ENCODE peak calls at places on chromosomes 6 and 20, in six cellular contexts. C is stimulated activated CD4-positive, alpha-beta T cell treated with anti-CD3 and anti-CD28 coated beads, Interleukin-1b, Interleukin-23, amount 100 ng/mL, for 24 hours; X is fibroblast of pulmonary artery; J is NCI-H1092 treated with DMSO at 0.1 percent for 48 hours; R is fibroblast of the aortic adventitia; W is KG1. G is an unnamed sample.

GRCh38 chr20:44031822-44032582 is 117.3 kb downstream of the TOX2 start:
- DNase-seq in C (no peak), X (no peak), J (no peak), R (no peak), W (no peak), G (no peak)

GRCh38 chr6:111583221-111583620 is 22.5 kb downstream of the TRAF3IP2 start:
- DNase-seq in C (no peak), X (no peak), J (no peak), R (no peak), W (no peak), G (no peak)

GRCh38 chr6:167750956-167751358 is 75.8 kb upstream of the AFDN start:
- DNase-seq in C (no peak), X (no peak), J (no peak), R (no peak), W (no peak), G (no peak)

GRCh38 chr6:107716688-107717089 is 107.4 kb downstream of the SCML4 start:
- DNase-seq in C (peak), X (peak), J (no peak), R (no peak), W (peak), G (no peak)

GRCh38 chr6:53179961-53180651 is 31.5 kb upstream of the GCM1 start:
- DNase-seq in C (no peak), X (peak), J (peak), R (peak), W (no peak), G (peak)

GRCh38 chr20:651713-652610 is 1.0 kb downstream of the SRXN1 start:
- DNase-seq in C (no peak), X (no peak), J (no peak), R (no peak), W (no peak), G (peak)

GRCh38 chr6:55108469-55109130 is 65.7 kb upstream of the HCRTR2 start:
- DNase-seq in C (no peak), X (no peak), J (no peak), R (no peak), W (no peak), G (peak)

GRCh38 chr20:23248524-23248923 is 102.1 kb upstream of the NXT1 start:
- DNase-seq in C (no peak), X (no peak), J (no peak), R (no peak), W (no peak), G (no peak)

GRCh38 chr6:87139236-87139635 is 16.1 kb upstream of the ZNF292 start:
- DNase-seq in C (no peak), X (peak), J (peak), R (peak), W (no peak), G (peak)

GRCh38 chr20:25586877-25587276 is 1.5 kb upstream of the NINL start:
- DNase-seq in C (no peak), X (no peak), J (no peak), R (no peak), W (no peak), G (no peak)

GRCh38 chr20:36206068-36206467 is 30.2 kb upstream of the AAR2 start:
- DNase-seq in C (no peak), X (no peak), J (no peak), R (no peak), W (no peak), G (no peak)

GRCh38 chr6:56173228-56173627 is 74.2 kb downstream of the COL21A1 start:
- DNase-seq in C (no peak), X (no peak), J (no peak), R (no peak), W (no peak), G (no peak)

GRCh38 chr20:5297280-5298004 is 19.3 kb downstream of the PROKR2 start:
- DNase-seq in C (no peak), X (no peak), J (no peak), R (peak), W (no peak), G (no peak)

GRCh38 chr20:2671977-2672376 is 8.0 kb upstream of the IDH3B start:
- DNase-seq in C (no peak), X (no peak), J (no peak), R (no peak), W (no peak), G (no peak)

GRCh38 chr20:62411479-62412193 is 4.6 kb upstream of the CABLES2 start:
- DNase-seq in C (no peak), X (no peak), J (peak), R (no peak), W (no peak), G (no peak)

GRCh38 chr20:63123326-63123725 is 92.6 kb downstream of the YTHDF1 start:
- DNase-seq in C (no peak), X (no peak), J (no peak), R (no peak), W (no peak), G (no peak)

GRCh38 chr6:81383472-81383871 is 369.0 kb downstream of the TENT5A start:
- DNase-seq in C (no peak), X (no peak), J (no peak), R (no peak), W (no peak), G (no peak)

GRCh38 chr20:3330046-3330741 is 77.3 kb downstream of the DNAAF9 start:
- DNase-seq in C (no peak), X (peak), J (no peak), R (peak), W (no peak), G (peak)

GRCh38 chr20:50930139-50931047 is 844 bp downstream of the ADNP start:
- DNase-seq in C (no peak), X (no peak), J (peak), R (no peak), W (no peak), G (peak)

GRCh38 chr6:94026575-94026974 is 607.2 kb upstream of the EPHA7 start:
- DNase-seq in C (no peak), X (no peak), J (no peak), R (no peak), W (no peak), G (no peak)

GRCh38 chr6:151209071-151209831 is 30.5 kb upstream of the AKAP12 start:
- DNase-seq in C (no peak), X (peak), J (peak), R (peak), W (no peak), G (peak)

GRCh38 chr20:31820228-31820627 is 1.1 kb downstream of the MYLK2 start:
- DNase-seq in C (no peak), X (no peak), J (no peak), R (no peak), W (no peak), G (no peak)

GRCh38 chr6:32982702-32983492 is 14.5 kb downstream of the BRD2 start:
- DNase-seq in C (no peak), X (no peak), J (peak), R (no peak), W (no peak), G (peak)

GRCh38 chr6:5501837-5502236 is 240.5 kb downstream of the FARS2 start:
- DNase-seq in C (no peak), X (no peak), J (peak), R (no peak), W (no peak), G (no peak)

GRCh38 chr6:156662025-156662445 is 115.1 kb upstream of the ARID1B start:
- DNase-seq in C (peak), X (no peak), J (no peak), R (peak), W (peak), G (peak)

GRCh38 chr20:63969851-63970713 is at the start of gene ZNF512B:
- DNase-seq in C (peak), X (peak), J (peak), R (peak), W (no peak), G (peak)

GRCh38 chr20:61639200-61639599 is 387.1 kb downstream of the CDH4 start:
- DNase-seq in C (no peak), X (no peak), J (no peak), R (no peak), W (no peak), G (no peak)

GRCh38 chr6:14713561-14713960 is 532.3 kb upstream of the JARID2 start:
- DNase-seq in C (no peak), X (peak), J (no peak), R (peak), W (no peak), G (no peak)

GRCh38 chr6:88048556-88048955 is 915 bp downstream of the SPACA1 start:
- DNase-seq in C (no peak), X (no peak), J (no peak), R (no peak), W (no peak), G (no peak)